ENCODE peak calls at places on chromosomes 5 and 9, in six cellular contexts. P is mucosa of descending colon, K is AG10803, X is foreskin fibroblast, R is amygdala, J is HuH-7. H is an unnamed sample.

GRCh38 chr9:93090091-93090655 is 5.8 kb upstream of the CARD19 start:
- DNase-seq in P (peak; percentile 3), R (no peak), X (no peak), J (no peak), K (no peak), H (no peak)

GRCh38 chr5:103369125-103370120 is 110.9 kb downstream of the MACIR start:
- DNase-seq in K (no peak), R (no peak), X (no peak), P (no peak), J (no peak), H (no peak)

GRCh38 chr9:34599546-34599945 is 10.0 kb upstream of the CNTFR start:
- DNase-seq in X (no peak), P (no peak), R (no peak), J (no peak), K (no peak), H (no peak)

GRCh38 chr9:126773004-126773607 is 31.7 kb upstream of the ZBTB43 start:
- DNase-seq in X (peak; percentile 9), J (peak; percentile 72), P (no peak), K (no peak), R (no peak), H (no peak)

GRCh38 chr9:128940271-128940921 is 7.0 kb downstream of the DOLK start:
- DNase-seq in R (no peak), P (no peak), K (no peak), X (no peak), J (no peak), H (no peak)

GRCh38 chr9:135513351-135513846 is 7.8 kb upstream of the LCN1 start:
- DNase-seq in J (no peak), R (no peak), K (no peak), X (no peak), P (no peak), H (no peak)

GRCh38 chr9:4494337-4494736 is 4.1 kb downstream of the SLC1A1 start:
- DNase-seq in J (no peak), R (no peak), X (no peak), P (no peak), K (no peak), H (no peak)

GRCh38 chr5:156971415-156971814 is 8.4 kb upstream of the TIMD4 start:
- DNase-seq in R (no peak), K (no peak), P (no peak), X (no peak), J (no peak), H (no peak)

GRCh38 chr9:135048046-135048757 is 39.3 kb upstream of the OLFM1 start:
- DNase-seq in R (no peak), P (no peak), J (no peak), X (no peak), K (no peak), H (no peak)

GRCh38 chr5:17105744-17106450 is 111.5 kb upstream of the BASP1 start:
- DNase-seq in P (no peak), K (peak; percentile 93), X (peak; percentile 94), J (no peak), R (no peak), H (no peak)

GRCh38 chr9:135060461-135061116 is 26.9 kb upstream of the OLFM1 start:
- DNase-seq in P (no peak), R (no peak), K (no peak), X (no peak), J (no peak), H (no peak)

GRCh38 chr5:63310644-63311043 is 651.6 kb downstream of the HTR1A start:
- DNase-seq in J (no peak), P (no peak), X (no peak), K (no peak), R (no peak), H (no peak)

GRCh38 chr9:16622541-16622940 is 247.9 kb downstream of the BNC2 start:
- DNase-seq in P (no peak), J (no peak), R (no peak), K (no peak), X (no peak), H (no peak)

GRCh38 chr9:98370300-98370975 is 115.0 kb upstream of the TBC1D2 start:
- DNase-seq in K (no peak), X (no peak), R (no peak), P (no peak), J (no peak), H (no peak)

GRCh38 chr9:93674580-93675335 is 98.4 kb downstream of the PHF2 start:
- DNase-seq in R (no peak), X (no peak), K (no peak), P (peak; percentile 17), J (no peak), H (no peak)

GRCh38 chr5:120446896-120447295 is 17.2 kb upstream of the PRR16 start:
- DNase-seq in J (no peak), R (no peak), X (no peak), P (no peak), K (peak; percentile 84), H (no peak)

GRCh38 chr9:130117816-130118632 is 54.2 kb upstream of the NCS1 start:
- DNase-seq in P (no peak), R (no peak), J (no peak), X (peak; percentile 78), K (peak; percentile 85), H (no peak)

H was measured in T47D.